ENCODE peak calls at places on chromosomes 3 and 15, in ten cellular contexts. S is GM23338; E is OCI-LY7; D is esophagus squamous epithelium; K is uterus; C is naive thymus-derived CD4-positive, alpha-beta T cell; M is heart right ventricle; I is tibial nerve; B is heart left ventricle; G is neuronal stem cell. F is an unnamed sample.

GRCh38 chr3:59872121-59872520 is 822.3 kb upstream of the CFAP20DC start:
- DNase-seq in G (no peak), E (no peak), I (no peak), M (no peak), S (no peak), D (no peak), C (no peak), K (no peak), B (no peak), F (no peak)

GRCh38 chr3:127206611-127207516 is 13.9 kb downstream of the PRR23E start:
- DNase-seq in B (no peak), I (no peak), K (no peak), C (no peak), S (no peak), E (no peak), D (no peak), G (no peak), M (no peak), F (peak; percentile 7)

GRCh38 chr15:90905306-90906180 is 2.4 kb downstream of the MAN2A2 start:
- DNase-seq in C (no peak), G (no peak), K (no peak), M (no peak), S (no peak), I (no peak), D (no peak), B (no peak), E (no peak), F (no peak)

GRCh38 chr15:46222861-46223260 is 588.0 kb downstream of the SQOR start:
- DNase-seq in E (no peak), S (no peak), C (no peak), I (no peak), G (no peak), B (no peak), D (no peak), K (no peak), M (no peak), F (no peak)

GRCh38 chr15:64934023-64934422 is 22.3 kb downstream of the ANKDD1A start:
- DNase-seq in D (no peak), E (no peak), M (no peak), K (no peak), G (no peak), S (no peak), B (no peak), C (no peak), I (no peak), F (no peak)

GRCh38 chr15:59306520-59307163 is 66.0 kb downstream of the MYO1E start:
- DNase-seq in D (no peak), B (no peak), S (no peak), C (no peak), M (no peak), I (no peak), K (no peak), E (no peak), G (no peak), F (no peak)

GRCh38 chr3:32841875-32842505 is 24.2 kb downstream of the TRIM71 start:
- DNase-seq in C (no peak), B (no peak), D (no peak), M (no peak), I (no peak), K (no peak), G (no peak), S (no peak), E (no peak), F (no peak)

GRCh38 chr3:46484911-46485696 is 12.7 kb upstream of the RTP3 start:
- DNase-seq in K (no peak), D (no peak), C (no peak), S (no peak), B (no peak), E (no peak), I (no peak), M (no peak), G (no peak), F (peak; percentile 61)

GRCh38 chr3:124851136-124851535 is 36.0 kb downstream of the ITGB5 start:
- DNase-seq in K (no peak), I (no peak), B (no peak), E (no peak), D (no peak), C (no peak), M (no peak), S (no peak), G (no peak), F (no peak)

GRCh38 chr15:58528197-58528870 is 96.5 kb downstream of the LIPC start:
- DNase-seq in D (no peak), G (no peak), S (no peak), K (no peak), E (no peak), B (no peak), M (no peak), C (no peak), I (no peak), F (peak; percentile 71)

GRCh38 chr3:17411157-17411877 is 331.1 kb downstream of the TBC1D5 start:
- DNase-seq in G (no peak), B (no peak), E (no peak), D (no peak), M (no peak), S (no peak), C (no peak), K (no peak), I (no peak), F (no peak)

GRCh38 chr3:177561769-177562360 is 364.6 kb upstream of the TBL1XR1 start:
- DNase-seq in D (no peak), I (no peak), B (no peak), E (no peak), M (no peak), S (no peak), C (no peak), G (no peak), K (no peak), F (no peak)

GRCh38 chr3:16719426-16719825 is 114.2 kb upstream of the DAZL start:
- DNase-seq in G (no peak), C (no peak), I (no peak), B (no peak), D (no peak), K (no peak), M (no peak), E (no peak), S (no peak), F (no peak)

GRCh38 chr3:69137006-69137405 is 14.6 kb upstream of the LMOD3 start:
- DNase-seq in B (no peak), S (no peak), K (no peak), E (no peak), M (no peak), I (no peak), G (no peak), C (no peak), D (no peak), F (no peak)

GRCh38 chr15:89104172-89104564 is 15.9 kb downstream of the ABHD2 start:
- DNase-seq in D (no peak), K (peak; percentile 70), I (peak; percentile 58), G (no peak), B (no peak), S (no peak), C (no peak), E (no peak), M (no peak), F (no peak)
- H3K4me1 ChIP-seq in D (peaks cover 100% of the 10 kb centered on the region), K (peaks cover 18% of the 10 kb centered on the region), I (peaks cover 26% of the 10 kb centered on the region), G (no peaks in the 10 kb centered on the region), B (peaks cover 92% of the 10 kb centered on the region), S (peaks cover 7% of the 10 kb centered on the region), C (no peaks in the 10 kb centered on the region), E (no peaks in the 10 kb centered on the region), M (peaks cover 90% of the 10 kb centered on the region), F (no peaks in the 10 kb centered on the region)

GRCh38 chr3:10247679-10248183 is 528 bp upstream of the TATDN2 start:
- DNase-seq in D (no peak), M (no peak), I (no peak), E (no peak), B (peak; percentile 19), G (no peak), S (no peak), K (peak; percentile 26), C (no peak), F (no peak)
- H3K4me3 ChIP-seq in D (peak overlapping the region; percentile 85), M (peak overlapping the region; percentile 64), I (peak overlapping the region; percentile 89), E (peak overlapping the region; percentile 88), B (peak overlapping the region; percentile 78), G (peak overlapping the region; percentile 23), S (peak overlapping the region; percentile 96), K (peak overlapping the region; percentile 71), C (peak overlapping the region; percentile 99), F (peak overlapping the region; percentile 87)

GRCh38 chr3:55532806-55533205 is 45.7 kb upstream of the WNT5A start:
- DNase-seq in K (no peak), I (no peak), G (no peak), D (no peak), E (no peak), S (no peak), B (no peak), C (no peak), M (no peak), F (no peak)
- H3K27ac ChIP-seq in K (no peak overlapping the region), I (no peak overlapping the region), G (no peak overlapping the region), D (no peak overlapping the region), E (no peak overlapping the region), S (no peak overlapping the region), B (no peak overlapping the region), C (no peak overlapping the region), M (no peak overlapping the region), F (no peak overlapping the region)

GRCh38 chr15:39788800-39789565 is 6.3 kb upstream of the FSIP1 start:
- DNase-seq in E (no peak), G (no peak), C (no peak), D (no peak), I (no peak), K (no peak), M (no peak), B (no peak), S (no peak), F (no peak)
- H3K4me1 ChIP-seq in E (peaks cover 8% of the 10 kb centered on the region), G (peaks cover 15% of the 10 kb centered on the region), C (peaks cover 2% of the 10 kb centered on the region), D (peaks cover 46% of the 10 kb centered on the region), I (no peaks in the 10 kb centered on the region), K (no peaks in the 10 kb centered on the region), M (peaks cover 5% of the 10 kb centered on the region), B (peaks cover 16% of the 10 kb centered on the region), S (peaks cover 64% of the 10 kb centered on the region), F (no peaks in the 10 kb centered on the region)

GRCh38 chr3:128803307-128803706 is 76.1 kb upstream of the ACAD9 start:
- DNase-seq in E (no peak), D (no peak), G (no peak), C (no peak), S (no peak), K (no peak), I (no peak), B (no peak), M (no peak), F (no peak)
- H3K4me3 ChIP-seq in E (no peak overlapping the region), D (no peak overlapping the region), G (no peak overlapping the region), C (peak overlapping the region; percentile 49), S (no peak overlapping the region), K (no peak overlapping the region), I (no peak overlapping the region), B (no peak overlapping the region), M (no peak overlapping the region), F (no peak overlapping the region)

DNA sequence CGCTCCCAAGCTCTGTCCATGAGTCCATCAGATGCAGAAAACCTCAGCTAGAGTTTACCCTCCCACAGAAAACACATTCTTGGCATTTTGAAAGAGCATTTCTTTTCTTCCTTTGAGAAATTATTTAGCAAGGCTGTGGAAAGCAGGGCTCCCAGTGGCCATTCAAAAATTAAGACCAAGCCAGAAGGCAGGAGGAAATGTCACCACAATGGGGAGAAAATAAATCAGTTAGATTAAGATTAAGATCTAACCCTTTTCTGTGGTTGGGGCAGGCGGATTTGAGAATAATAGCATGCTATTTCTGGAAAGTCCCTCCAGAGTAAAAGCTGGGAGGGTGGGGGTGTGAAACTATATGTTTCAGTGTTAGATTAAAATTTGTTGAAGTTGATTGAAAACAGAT is 20.2 kb downstream of the LRIG1 start:
- DNase-seq in E (peak; percentile 52), B (no peak), D (no peak), K (no peak), I (no peak), S (no peak), M (no peak), C (no peak), G (no peak), F (no peak)
- H3K27ac ChIP-seq in E (peak overlapping the region; percentile 40), B (peak overlapping the region; percentile 92), D (peak overlapping the region; percentile 89), K (peak overlapping the region; percentile 84), I (peak overlapping the region; percentile 86), S (peak overlapping the region; percentile 39), M (peak overlapping the region; percentile 43), C (no peak overlapping the region), G (no peak overlapping the region), F (peak overlapping the region; percentile 62)